ENCODE peak calls at places on chromosomes 7 and 10, in ten cellular contexts. M is retina; Q is NCI-H2227 treated with DMSO at 0.1 percent for 48 hours; H is RKO; F is SHP77; Y is stimulated activated CD8-positive, alpha-beta memory T cell treated with anti-CD3 and anti-CD28 coated beads, Interleukin-4, amount 100 ng/mL, for 4 hours; I is adipocyte; L is HCT116; P is activated CD8-positive, alpha-beta memory T cell treated with anti-CD3 and anti-CD28 coated beads for 1 hour; V is NCI-H187. S is an unnamed sample.

GRCh38 chr10:124572751-124573150 is 111.1 kb downstream of the LHPP start:
- DNase-seq in I (no peak), V (no peak), Y (no peak), F (no peak), H (no peak), M (no peak), P (no peak), Q (no peak), L (no peak), S (no peak)

GRCh38 chr10:53997953-53998352 is 803.1 kb downstream of the PCDH15 start:
- DNase-seq in Y (no peak), F (no peak), I (peak), L (no peak), V (no peak), Q (no peak), M (no peak), H (peak), P (no peak), S (no peak)

GRCh38 chr7:100190059-100190711 is 12.5 kb downstream of the STAG3 start:
- DNase-seq in P (no peak), Q (peak), Y (no peak), I (peak), M (no peak), L (peak), F (no peak), V (no peak), H (peak), S (no peak)

GRCh38 chr10:114022751-114023150 is 20.9 kb upstream of the ADRB1 start:
- DNase-seq in Y (no peak), M (no peak), Q (no peak), I (no peak), L (no peak), H (no peak), V (no peak), P (no peak), F (no peak), S (no peak)

GRCh38 chr10:50561266-50561665 is 62.5 kb downstream of the SGMS1 start:
- DNase-seq in Q (no peak), Y (no peak), M (no peak), H (no peak), F (no peak), I (peak), P (no peak), V (no peak), L (no peak), S (no peak)

GRCh38 chr10:99870051-99870730 is 87.8 kb downstream of the ABCC2 start:
- DNase-seq in I (no peak), P (no peak), Q (no peak), M (no peak), H (no peak), V (no peak), Y (no peak), L (no peak), F (no peak), S (no peak)

GRCh38 chr10:129329375-129330040 is 137.5 kb upstream of the MGMT start:
- DNase-seq in P (no peak), Q (no peak), V (no peak), M (no peak), F (no peak), L (no peak), I (no peak), H (no peak), Y (no peak), S (no peak)

GRCh38 chr7:115005942-115006341 is 84.0 kb downstream of the MDFIC start:
- DNase-seq in H (no peak), P (no peak), F (no peak), Q (no peak), L (no peak), Y (no peak), V (no peak), M (peak), I (no peak), S (no peak)

GRCh38 chr10:44510716-44511115 is 125.8 kb upstream of the CXCL12 start:
- DNase-seq in M (no peak), V (no peak), F (no peak), Y (no peak), P (no peak), I (peak), Q (no peak), L (no peak), H (peak), S (no peak)

GRCh38 chr7:84412161-84412969 is 217.8 kb upstream of the SEMA3A start:
- DNase-seq in Y (no peak), H (peak), M (peak), V (no peak), P (no peak), I (peak), F (no peak), Q (peak), L (peak), S (no peak)

GRCh38 chr7:45151131-45151684 is 6.4 kb upstream of the RAMP3 start:
- DNase-seq in V (no peak), L (no peak), M (no peak), P (no peak), Y (no peak), Q (no peak), I (no peak), F (no peak), H (no peak), S (no peak)

GRCh38 chr10:3090388-3090787 is 23.0 kb downstream of the PFKP start:
- DNase-seq in I (no peak), Y (no peak), Q (no peak), F (no peak), H (no peak), P (no peak), L (no peak), V (no peak), M (no peak), S (no peak)

S was measured in NCI-H774.